ENCODE peak calls at places on chromosome 14, in four cellular contexts. G is stimulated activated CD4-positive, alpha-beta T cell treated with anti-CD3 and anti-CD28 coated beads, Interleukin-1b, Interleukin-23, amount 100 ng/mL, for 24 hours; L is activated naive CD4-positive, alpha-beta T cell treated with Interleukin-2 at 50 U/mL for 16 hours; Q is neuronal stem cell. B is an unnamed sample.

GRCh38 chr14:90534091-90534837 is 137.4 kb downstream of the CALM1 start:
- DNase-seq in G (no peak), L (no peak), Q (no peak), B (no peak)

GRCh38 chr14:64186231-64187129 is 107.7 kb downstream of the ESR2 start:
- DNase-seq in G (no peak), L (no peak), Q (peak), B (peak)

GRCh38 chr14:26330982-26331381 is 266.9 kb downstream of the NOVA1 start:
- DNase-seq in G (no peak), L (no peak), Q (no peak), B (no peak)

GRCh38 chr14:51653096-51653814 is 1.5 kb downstream of the FRMD6 start:
- DNase-seq in G (no peak), L (no peak), Q (no peak), B (no peak)

GRCh38 chr14:55807059-55807499 is 227.1 kb downstream of the KTN1 start:
- DNase-seq in G (peak), L (peak), Q (no peak), B (no peak)

GRCh38 chr14:20935303-20935984 is 19.8 kb upstream of the RNASE2 start:
- DNase-seq in G (no peak), L (no peak), Q (no peak), B (no peak)

GRCh38 chr14:100979780-100980179 is 76.3 kb upstream of the RTL1 start:
- DNase-seq in G (no peak), L (no peak), Q (no peak), B (no peak)

GRCh38 chr14:75905505-75905904 is 76.3 kb downstream of the TGFB3 start:
- DNase-seq in G (no peak), L (no peak), Q (no peak), B (no peak)

GRCh38 chr14:85243306-85243705 is 286.6 kb upstream of the FLRT2 start:
- DNase-seq in G (no peak), L (no peak), Q (no peak), B (no peak)

GRCh38 chr14:77026930-77027537 is 1.5 kb downstream of the IRF2BPL start:
- DNase-seq in G (no peak), L (peak), Q (peak), B (no peak)

B was measured in NT2/D1.